ENCODE peak calls at places on chromosomes 3 and 15, in four cellular contexts. A is effector memory CD4-positive, alpha-beta T cell; T is A549; O is astrocyte. B is an unnamed sample.

GRCh38 chr3:38247366-38248035 is 18.1 kb upstream of the SLC22A13 start:
- DNase-seq in A (no peak), T (peak), O (peak), B (peak)

GRCh38 chr15:69794643-69795461 is 302.9 kb downstream of the TLE3 start:
- DNase-seq in A (no peak), T (no peak), O (peak), B (peak)

GRCh38 chr3:2206536-2206935 is 107.9 kb downstream of the CNTN4 start:
- DNase-seq in A (no peak), T (no peak), O (no peak), B (no peak)

GRCh38 chr3:21390856-21391255 is 360.2 kb downstream of the ZNF385D start:
- DNase-seq in A (no peak), T (no peak), O (peak), B (no peak)

GRCh38 chr3:69353088-69353478 is 32.8 kb downstream of the FRMD4B start:
- DNase-seq in A (no peak), T (no peak), O (no peak), B (no peak)

GRCh38 chr3:42397644-42398043 is 12.8 kb downstream of the LYZL4 start:
- DNase-seq in A (no peak), T (no peak), O (no peak), B (no peak)

GRCh38 chr3:106635271-106635670 is 742.0 kb upstream of the CCDC54 start:
- DNase-seq in A (no peak), T (no peak), O (peak), B (no peak)

GRCh38 chr3:152177757-152178156 is 91.0 kb upstream of the MBNL1 start:
- DNase-seq in A (no peak), T (no peak), O (peak), B (no peak)

GRCh38 chr3:112519424-112520001 is 20.2 kb upstream of the BTLA start:
- DNase-seq in A (no peak), T (peak), O (peak), B (peak)

GRCh38 chr15:39247574-39247973 is 333.3 kb upstream of the THBS1 start:
- DNase-seq in A (no peak), T (no peak), O (peak), B (no peak)

GRCh38 chr3:2851835-2852234 is 258.3 kb downstream of the IL5RA start:
- DNase-seq in A (no peak), T (no peak), O (no peak), B (no peak)

GRCh38 chr15:83698294-83698693 is 44.4 kb downstream of the ADAMTSL3 start:
- DNase-seq in A (no peak), T (peak), O (no peak), B (peak)

GRCh38 chr15:59993950-59994401 is 10.1 kb upstream of the FOXB1 start:
- DNase-seq in A (no peak), T (no peak), O (no peak), B (no peak)

GRCh38 chr15:96146711-96147110 is 183.8 kb upstream of the NR2F2 start:
- DNase-seq in A (no peak), T (no peak), O (peak), B (no peak)

GRCh38 chr3:42653560-42654330 is at the start of gene ZBTB47:
- DNase-seq in A (no peak), T (no peak), O (no peak), B (peak)

GRCh38 chr3:49534581-49535495 is 19.4 kb upstream of the BSN start:
- DNase-seq in A (no peak), T (peak), O (peak), B (no peak)

GRCh38 chr3:65946438-65946837 is 92.3 kb downstream of the MAGI1 start:
- DNase-seq in A (no peak), T (no peak), O (peak), B (no peak)

GRCh38 chr3:12194669-12195161 is 36.0 kb upstream of the TIMP4 start:
- DNase-seq in A (no peak), T (peak), O (no peak), B (peak)

GRCh38 chr3:98954242-98954641 is 52.7 kb upstream of the DCBLD2 start:
- DNase-seq in A (no peak), T (no peak), O (peak), B (no peak)

GRCh38 chr3:157513585-157513984 is 10.4 kb upstream of the VEPH1 start:
- DNase-seq in A (no peak), T (no peak), O (no peak), B (no peak)

GRCh38 chr3:108103040-108103751 is 12.4 kb upstream of the CD47 start:
- DNase-seq in A (no peak), T (no peak), O (no peak), B (no peak)

DNA sequence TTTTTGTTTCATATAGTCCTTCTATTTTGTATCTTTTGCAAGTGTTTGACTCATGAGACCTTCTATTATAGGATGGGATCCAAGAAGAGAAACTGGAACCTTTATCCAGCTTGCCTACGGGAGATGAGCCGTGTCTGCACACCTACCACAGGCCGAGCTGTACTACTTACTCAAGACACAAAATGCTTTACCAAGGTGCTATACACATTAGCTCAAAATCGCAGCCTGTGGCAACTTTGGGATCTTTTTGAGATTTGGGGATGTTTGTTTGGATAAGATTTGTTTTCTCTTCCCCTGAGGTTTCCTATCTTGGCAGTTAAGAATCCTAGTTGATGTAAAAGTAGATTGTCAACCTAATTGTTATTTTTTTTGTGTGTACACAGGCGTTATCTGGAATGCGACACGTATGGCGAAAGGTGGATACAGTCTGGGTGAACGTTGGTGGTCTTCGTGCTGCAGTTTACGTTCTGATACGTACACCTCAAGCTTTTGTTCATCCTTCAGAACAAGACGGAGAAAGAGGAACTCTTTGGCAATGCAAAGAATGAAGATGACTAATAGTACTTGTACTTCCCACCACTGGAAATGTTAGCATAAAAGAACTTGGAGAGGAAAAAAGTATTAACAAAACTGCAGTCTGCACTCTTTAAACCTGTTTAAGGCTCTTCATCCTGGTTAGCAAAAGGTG is 13.1 kb upstream of the SETD5 start:
- DNase-seq in A (no peak), T (no peak), O (peak), B (no peak)
- H3K27ac ChIP-seq in A (peak), T (no peak), O (peak), B (peak)

GRCh38 chr3:192496951-192497350 is 230.4 kb downstream of the FGF12 start:
- DNase-seq in A (no peak), T (no peak), O (no peak), B (no peak)
- H3K27ac ChIP-seq in A (no peak), T (no peak), O (no peak), B (no peak)

DNA sequence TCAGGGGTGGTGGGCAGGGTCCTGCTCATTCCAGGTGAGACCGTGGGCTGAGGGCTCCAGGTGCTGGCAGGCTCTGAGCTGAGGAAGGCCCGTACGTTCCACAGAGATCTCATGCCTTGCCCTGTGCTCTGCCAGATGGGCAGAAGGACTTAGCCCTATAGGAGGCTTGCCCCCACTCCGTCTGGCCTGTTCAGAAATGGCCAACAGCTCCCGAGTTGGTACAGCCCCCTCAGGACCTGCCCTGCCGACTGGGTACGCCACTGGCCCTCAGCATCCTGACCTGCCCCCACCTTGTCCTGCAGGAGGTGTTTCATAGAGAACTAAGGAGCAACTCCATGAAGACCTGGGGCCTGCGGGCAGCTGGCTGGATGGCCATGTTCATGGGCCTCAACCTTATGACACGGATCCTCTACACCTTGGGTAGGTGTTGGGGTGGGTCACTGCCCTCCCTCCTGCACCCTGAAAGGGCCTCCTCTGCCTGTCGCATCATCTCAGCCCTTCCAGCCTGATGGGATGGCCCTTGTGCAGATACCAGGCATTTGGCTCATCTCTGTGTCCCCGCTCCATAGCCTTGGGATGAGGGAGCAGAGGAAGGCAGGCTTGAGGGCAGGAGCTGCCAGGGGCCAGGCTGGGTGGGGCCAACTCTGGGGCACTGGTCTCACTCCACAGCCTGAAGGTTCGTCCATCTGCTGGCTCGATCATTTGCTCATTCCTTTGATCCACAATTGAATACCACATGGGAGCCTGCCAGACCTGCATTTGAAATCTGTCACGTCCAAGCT is 14.2 kb downstream of the TMEM43 start:
- DNase-seq in A (no peak), T (no peak), O (no peak), B (no peak)
- H3K27ac ChIP-seq in A (no peak), T (no peak), O (no peak), B (peak)

GRCh38 chr3:61248496-61248895 is 2.8 kb downstream of the FHIT start:
- DNase-seq in A (no peak), T (no peak), O (no peak), B (no peak)

GRCh38 chr3:61250784-61251173 is 473 bp downstream of the FHIT start:
- DNase-seq in A (no peak), T (peak), O (no peak), B (peak)

GRCh38 chr3:61252836-61253235 is 1.6 kb upstream of the FHIT start:
- DNase-seq in A (no peak), T (no peak), O (no peak), B (no peak)

GRCh38 chr3:61253756-61254155 is 2.5 kb upstream of the FHIT start:
- DNase-seq in A (no peak), T (no peak), O (no peak), B (no peak)

GRCh38 chr3:61251174-61251972 is at the start of gene FHIT:
- DNase-seq in A (peak), T (peak), O (peak), B (peak)
- H3K27ac ChIP-seq in A (peak), T (peak), O (no peak), B (peak)

GRCh38 chr15:31740203-31740602 is 290.1 kb upstream of the CHRNA7 start:
- DNase-seq in A (no peak), T (peak), O (no peak), B (no peak)
- H3K27ac ChIP-seq in A (no peak), T (no peak), O (no peak), B (no peak)

GRCh38 chr15:93072011-93072410 is 17.0 kb downstream of the RGMA start:
- DNase-seq in A (no peak), T (no peak), O (peak), B (no peak)
- H3K27ac ChIP-seq in A (no peak), T (no peak), O (no peak), B (no peak)

DNA sequence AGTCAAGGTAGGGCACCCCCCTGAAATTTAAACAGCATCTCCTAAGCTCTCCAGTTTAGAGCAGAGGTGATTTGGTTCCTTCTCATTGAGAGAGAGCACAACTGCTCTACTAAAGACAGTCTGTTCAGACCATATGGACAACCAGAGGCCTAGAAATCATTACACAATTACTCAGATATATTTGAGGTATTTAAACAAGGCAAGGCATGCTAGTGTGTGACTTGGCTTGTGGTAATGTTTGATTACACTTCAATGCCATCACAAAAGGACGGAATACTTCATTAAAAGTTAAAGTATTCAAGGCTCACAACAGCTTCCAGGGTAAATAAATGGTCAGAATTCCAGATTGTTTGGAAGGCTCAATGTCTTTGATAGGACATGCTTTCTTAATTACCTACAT is 110.2 kb downstream of the LRTM1 start:
- DNase-seq in A (no peak), T (no peak), O (peak), B (no peak)
- H3K27ac ChIP-seq in A (no peak), T (no peak), O (no peak), B (no peak)

GRCh38 chr3:194953291-194953690 is 267.6 kb downstream of the FAM43A start:
- DNase-seq in A (no peak), T (no peak), O (no peak), B (no peak)
- H3K27ac ChIP-seq in A (no peak), T (no peak), O (no peak), B (no peak)

GRCh38 chr3:9110802-9111201 is 138.6 kb downstream of the SRGAP3 start:
- DNase-seq in A (no peak), T (no peak), O (no peak), B (no peak)
- H3K27ac ChIP-seq in A (no peak), T (no peak), O (no peak), B (peak)

GRCh38 chr15:40941078-40941527 is 12.0 kb downstream of the DLL4 start:
- DNase-seq in A (no peak), T (no peak), O (no peak), B (no peak)
- H3K27ac ChIP-seq in A (peak), T (peak), O (peak), B (peak)